ENCODE peak calls at places on chromosome 19, in five cellular contexts. T is HL-60, D is fibroblast of lung, C is foreskin fibroblast, R is Panc1. N is an unnamed sample.

GRCh38 chr19:33291623-33292534 is 10.5 kb downstream of the CEBPA start:
- DNase-seq in T (no peak), D (no peak), C (no peak), R (no peak), N (no peak)

GRCh38 chr19:14168993-14169392 is 32.6 kb upstream of the ASF1B start:
- DNase-seq in T (no peak), D (no peak), C (no peak), R (no peak), N (no peak)

GRCh38 chr19:364496-365287 is 20.1 kb upstream of the MIER2 start:
- DNase-seq in T (no peak), D (no peak), C (no peak), R (no peak), N (no peak)

GRCh38 chr19:38786572-38787265 is 2.3 kb upstream of the LGALS7B start:
- DNase-seq in T (no peak), D (no peak), C (no peak), R (no peak), N (no peak)

GRCh38 chr19:12721656-12722565 is 1.8 kb downstream of the TNPO2 start:
- DNase-seq in T (peak; percentile 72), D (peak; percentile 80), C (peak; percentile 87), R (no peak), N (peak; percentile 77)

GRCh38 chr19:41934849-41935374 is 6.7 kb upstream of the ERFL start:
- DNase-seq in T (no peak), D (peak; percentile 42), C (peak; percentile 73), R (peak; percentile 30), N (peak; percentile 67)

GRCh38 chr19:40791349-40791748 is 7.6 kb upstream of the EGLN2 start:
- DNase-seq in T (no peak), D (no peak), C (no peak), R (no peak), N (no peak)

GRCh38 chr19:11324079-11324661 is 15.3 kb downstream of the RAB3D start:
- DNase-seq in T (peak; percentile 100), D (peak; percentile 95), C (peak; percentile 98), R (no peak), N (peak; percentile 100)

GRCh38 chr19:56405062-56405461 is 930 bp downstream of the ZNF583 start:
- DNase-seq in T (no peak), D (no peak), C (no peak), R (no peak), N (no peak)

GRCh38 chr19:33298146-33298911 is 4.0 kb downstream of the CEBPA start:
- DNase-seq in T (no peak), D (no peak), C (no peak), R (no peak), N (peak; percentile 67)

GRCh38 chr19:54790711-54791110 is 12.7 kb upstream of the KIR2DL4 start:
- DNase-seq in T (no peak), D (no peak), C (no peak), R (no peak), N (no peak)

GRCh38 chr19:58409010-58409790 is 751 bp downstream of the ZNF584 start:
- DNase-seq in T (no peak), D (no peak), C (peak; percentile 63), R (no peak), N (peak; percentile 66)

GRCh38 chr19:32822916-32823746 is 46.4 kb downstream of the SLC7A9 start:
- DNase-seq in T (no peak), D (no peak), C (no peak), R (no peak), N (no peak)

GRCh38 chr19:45902651-45903625 is 525 bp upstream of the MYPOP start:
- DNase-seq in T (peak; percentile 88), D (peak; percentile 97), C (peak; percentile 99), R (peak; percentile 75), N (peak; percentile 99)

GRCh38 chr19:16435999-16436650 is 35.6 kb downstream of the EPS15L1 start:
- DNase-seq in T (no peak), D (no peak), C (no peak), R (no peak), N (no peak)
- H3K4me3 ChIP-seq in T (no peak overlapping the region), D (no peak overlapping the region), C (no peak overlapping the region), R (no peak overlapping the region), N (no peak overlapping the region)

GRCh38 chr19:2902590-2903218 is 2.0 kb downstream of the ZNF57 start:
- DNase-seq in T (no peak), D (no peak), C (no peak), R (no peak), N (no peak)
- H3K4me3 ChIP-seq in T (no peak overlapping the region), D (no peak overlapping the region), C (no peak overlapping the region), R (no peak overlapping the region), N (no peak overlapping the region)

DNA sequence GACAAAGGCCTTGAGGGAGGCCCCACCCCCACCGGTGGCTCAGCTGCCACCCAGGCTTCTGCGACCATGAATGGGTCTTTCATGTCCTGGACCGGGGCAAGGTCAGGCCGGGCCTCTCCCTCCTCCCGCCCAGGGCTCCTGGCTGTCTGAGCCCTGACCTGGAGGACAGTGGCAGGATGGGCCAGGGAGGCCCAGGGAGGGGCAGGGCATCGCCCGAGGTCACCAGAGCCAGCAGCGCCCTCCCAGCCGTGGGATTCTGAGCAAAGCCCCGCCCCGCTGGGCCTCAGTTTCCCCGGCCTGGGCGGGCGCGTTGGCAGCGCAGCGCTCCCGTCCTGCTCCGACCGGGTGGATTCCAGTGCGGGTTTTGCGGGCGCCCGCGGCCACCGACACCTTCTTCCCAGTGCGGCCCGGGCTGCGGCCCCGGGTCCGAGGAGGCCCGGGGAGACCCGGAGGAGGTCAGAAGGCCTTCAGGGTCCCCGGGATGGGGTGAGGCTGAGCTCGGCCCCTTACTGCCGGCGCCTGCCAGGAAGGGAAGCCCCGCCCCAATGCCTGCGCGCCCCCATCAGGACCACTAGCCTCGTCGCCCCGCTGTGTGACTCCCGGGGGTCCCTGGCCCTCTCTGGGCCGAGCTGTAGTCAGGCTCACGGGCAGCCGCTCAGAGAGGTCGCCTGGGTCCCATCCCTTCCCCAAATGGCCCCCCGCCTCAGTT is 24.6 kb upstream of the SEMA6B start:
- DNase-seq in T (no peak), D (no peak), C (peak; percentile 61), R (no peak), N (peak; percentile 47)
- H3K4me3 ChIP-seq in T (peak overlapping the region; percentile 38), D (no peak overlapping the region), C (peak overlapping the region; percentile 53), R (peak overlapping the region; percentile 41), N (no peak overlapping the region)

GRCh38 chr19:15671891-15672579 is 852 bp upstream of the CYP4F12 start:
- DNase-seq in T (no peak), D (no peak), C (no peak), R (no peak), N (no peak)

GRCh38 chr19:15671237-15671636 is 1.6 kb upstream of the CYP4F12 start:
- DNase-seq in T (no peak), D (no peak), C (no peak), R (no peak), N (no peak)

GRCh38 chr19:15675560-15675959 is 2.7 kb downstream of the CYP4F12 start:
- DNase-seq in T (no peak), D (no peak), C (no peak), R (no peak), N (peak; percentile 42)

GRCh38 chr19:15672580-15673175 is at the start of gene CYP4F12:
- DNase-seq in T (no peak), D (peak; percentile 12), C (peak; percentile 8), R (no peak), N (peak; percentile 42)

DNA sequence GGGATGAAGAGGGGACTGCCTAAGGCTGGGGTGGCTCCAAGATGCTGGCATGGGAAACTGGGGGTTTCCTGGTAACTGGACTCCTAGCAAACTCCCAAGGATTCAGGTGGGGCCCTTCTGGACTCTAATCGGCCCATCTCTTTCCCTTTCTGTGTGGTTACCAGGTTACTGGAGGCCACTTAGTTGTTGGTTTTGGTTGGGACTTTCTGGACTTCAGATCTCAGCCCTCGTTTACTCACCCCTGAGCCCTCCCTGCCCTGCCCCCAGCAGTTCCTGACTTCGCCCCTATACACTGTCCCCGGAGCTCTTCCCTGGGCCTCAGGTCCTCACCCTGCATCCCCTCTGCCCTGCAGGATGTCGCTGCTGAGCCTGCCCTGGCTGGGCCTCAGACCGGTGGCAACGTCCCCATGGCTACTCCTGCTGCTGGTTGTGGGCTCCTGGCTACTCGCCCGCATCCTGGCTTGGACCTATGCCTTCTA is 328 bp downstream of the CYP4F12 start:
- DNase-seq in T (no peak), D (no peak), C (no peak), R (no peak), N (no peak)
- H3K4me3 ChIP-seq in T (no peak overlapping the region), D (no peak overlapping the region), C (no peak overlapping the region), R (no peak overlapping the region), N (no peak overlapping the region)

GRCh38 chr19:49338023-49338677 is 2.9 kb downstream of the CD37 start:
- DNase-seq in T (no peak), D (no peak), C (no peak), R (no peak), N (no peak)
- H3K4me3 ChIP-seq in T (no peak overlapping the region), D (no peak overlapping the region), C (no peak overlapping the region), R (no peak overlapping the region), N (no peak overlapping the region)

DNA sequence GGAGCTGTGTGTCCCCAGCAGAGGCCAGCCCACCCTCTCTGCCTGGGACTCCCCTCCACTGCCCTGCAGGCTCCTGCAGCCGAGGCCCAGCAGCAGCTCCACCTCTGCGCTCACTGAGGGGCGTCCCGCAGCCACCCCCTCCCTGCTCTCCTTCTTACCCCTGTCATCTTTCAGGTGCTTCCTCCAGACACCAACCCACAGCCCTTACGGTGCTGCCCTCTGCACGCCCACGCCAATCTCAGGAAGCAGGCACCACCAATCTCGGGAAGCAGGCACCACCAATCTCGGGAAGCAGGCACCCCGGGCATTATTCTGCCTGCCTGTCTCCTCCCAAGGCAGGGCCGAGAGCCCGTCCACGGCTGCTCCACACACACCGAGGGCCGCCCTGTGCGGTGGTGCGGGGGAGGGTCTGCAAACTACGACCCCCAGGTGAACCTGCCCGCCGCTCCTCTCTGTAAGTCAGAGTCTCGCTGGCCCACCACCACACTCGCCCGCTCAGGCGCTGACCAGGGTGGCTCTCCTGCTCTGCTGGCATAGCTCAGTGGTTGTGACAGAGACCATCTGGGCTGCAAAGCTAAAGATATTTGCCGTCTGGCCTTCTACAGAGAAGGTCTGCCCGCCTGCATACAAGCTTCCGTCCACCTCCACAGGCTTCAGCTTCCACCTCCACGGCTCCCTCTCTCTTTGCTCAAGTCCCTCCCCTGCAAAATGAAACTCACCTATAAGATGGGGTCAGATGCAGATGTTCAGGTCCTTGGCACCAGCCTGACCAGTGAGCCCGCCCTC is 2.9 kb downstream of the LSM7 start:
- DNase-seq in T (no peak), D (no peak), C (no peak), R (no peak), N (no peak)
- H3K4me3 ChIP-seq in T (no peak overlapping the region), D (no peak overlapping the region), C (no peak overlapping the region), R (no peak overlapping the region), N (no peak overlapping the region)

N was measured in NB4.